ENCODE peak calls at places on chromosomes 16 and 17, in five cellular contexts. E is AG04450, X is lower lobe of right lung, O is fibroblast of pulmonary artery, P is fibroblast of the aortic adventitia. N is an unnamed sample.

GRCh38 chr17:61514491-61514890 is 62.3 kb downstream of the TBX4 start:
- DNase-seq in O (no peak), P (no peak), E (no peak), X (no peak), N (no peak)

GRCh38 chr16:67504190-67505021 is 21.1 kb upstream of the AGRP start:
- DNase-seq in P (peak; percentile 40), O (no peak), E (no peak), X (peak; percentile 79), N (no peak)

GRCh38 chr16:68272501-68273209 is 8.3 kb downstream of the SLC7A6 start:
- DNase-seq in X (peak; percentile 53), O (no peak), P (no peak), E (no peak), N (no peak)

GRCh38 chr17:33464669-33465275 is 171.7 kb upstream of the ASIC2 start:
- DNase-seq in P (no peak), O (peak; percentile 63), X (no peak), E (no peak), N (no peak)

GRCh38 chr16:82010649-82011048 is 621 bp downstream of the SDR42E1 start:
- DNase-seq in X (no peak), P (no peak), E (no peak), O (no peak), N (no peak)

GRCh38 chr17:27939489-27940465 is 46.6 kb upstream of the LYRM9 start:
- DNase-seq in E (no peak), O (no peak), P (no peak), X (no peak), N (no peak)

GRCh38 chr16:60127196-60127595 is 1393.1 kb upstream of the GOT2 start:
- DNase-seq in X (no peak), E (no peak), O (no peak), P (no peak), N (no peak)

GRCh38 chr17:57868007-57868774 is 18.3 kb upstream of the MRPS23 start:
- DNase-seq in P (peak; percentile 94), O (peak; percentile 85), X (peak; percentile 68), E (peak; percentile 71), N (peak; percentile 76)

GRCh38 chr17:77137111-77137510 is 3.7 kb upstream of the SEC14L1 start:
- DNase-seq in E (no peak), X (no peak), P (no peak), O (no peak), N (no peak)

GRCh38 chr17:56160395-56160889 is 7.2 kb downstream of the ANKFN1 start:
- DNase-seq in P (no peak), O (no peak), X (no peak), E (no peak), N (no peak)

GRCh38 chr17:81666092-81666341 is 388 bp downstream of the OXLD1 start:
- DNase-seq in O (peak; percentile 30), X (no peak), P (no peak), E (no peak), N (no peak)

GRCh38 chr16:4098496-4098895 is 17.7 kb downstream of the ADCY9 start:
- DNase-seq in P (no peak), O (peak; percentile 48), X (peak; percentile 28), E (no peak), N (no peak)

GRCh38 chr16:72957303-72958277 is 90.3 kb downstream of the ZFHX3 start:
- DNase-seq in O (no peak), E (no peak), P (no peak), X (no peak), N (no peak)

GRCh38 chr16:21076186-21076883 is 74.3 kb downstream of the DNAH3 start:
- DNase-seq in P (no peak), X (no peak), O (no peak), E (no peak), N (no peak)

GRCh38 chr16:4517812-4518211 is 20.8 kb downstream of the CDIP1 start:
- DNase-seq in X (no peak), P (peak; percentile 32), O (peak; percentile 52), E (no peak), N (no peak)

GRCh38 chr17:78377858-78378224 is 608 bp upstream of the PGS1 start:
- DNase-seq in O (no peak), X (no peak), E (no peak), P (no peak), N (no peak)

GRCh38 chr16:12235110-12235509 is 258.6 kb downstream of the SNX29 start:
- DNase-seq in E (no peak), O (no peak), P (no peak), X (no peak), N (no peak)

GRCh38 chr16:3157229-3158013 is 22.6 kb downstream of the ZNF213 start:
- DNase-seq in X (peak; percentile 67), P (peak; percentile 95), E (peak; percentile 89), O (peak; percentile 90), N (peak; percentile 86)

GRCh38 chr16:1556254-1556653 is 22.8 kb downstream of the TMEM204 start:
- DNase-seq in E (no peak), P (no peak), X (no peak), O (no peak), N (no peak)

GRCh38 chr16:29743475-29743826 is 2.3 kb downstream of the C16orf54 start:
- DNase-seq in X (no peak), P (no peak), E (no peak), O (no peak), N (no peak)
- H3K4me3 ChIP-seq in X (no peak overlapping the region), P (no peak overlapping the region), E (no peak overlapping the region), O (no peak overlapping the region), N (no peak overlapping the region)

DNA sequence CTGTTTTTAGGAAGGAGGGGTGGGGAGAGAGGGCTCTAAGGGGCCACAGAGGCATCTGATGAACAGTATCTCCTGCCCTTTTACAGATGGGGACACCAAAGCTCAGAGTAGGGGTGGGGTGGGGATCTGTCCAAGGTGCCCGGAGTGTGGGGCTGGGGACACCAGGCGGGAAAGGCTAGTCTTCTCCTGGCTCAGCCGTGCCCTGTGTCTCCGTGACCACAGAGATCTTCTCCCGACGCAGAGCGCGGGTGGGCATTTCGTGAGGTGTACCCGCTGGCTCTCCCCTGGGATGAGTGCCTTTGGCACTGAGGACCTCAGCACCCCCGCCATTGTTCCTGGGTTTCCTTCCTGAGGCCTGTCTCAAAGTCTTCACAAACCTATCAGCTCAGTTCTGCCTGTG is 209.6 kb downstream of the NTN1 start:
- DNase-seq in P (no peak), O (no peak), X (peak; percentile 34), E (no peak), N (no peak)
- H3K4me3 ChIP-seq in P (no peak overlapping the region), O (no peak overlapping the region), X (no peak overlapping the region), E (no peak overlapping the region), N (no peak overlapping the region)

DNA sequence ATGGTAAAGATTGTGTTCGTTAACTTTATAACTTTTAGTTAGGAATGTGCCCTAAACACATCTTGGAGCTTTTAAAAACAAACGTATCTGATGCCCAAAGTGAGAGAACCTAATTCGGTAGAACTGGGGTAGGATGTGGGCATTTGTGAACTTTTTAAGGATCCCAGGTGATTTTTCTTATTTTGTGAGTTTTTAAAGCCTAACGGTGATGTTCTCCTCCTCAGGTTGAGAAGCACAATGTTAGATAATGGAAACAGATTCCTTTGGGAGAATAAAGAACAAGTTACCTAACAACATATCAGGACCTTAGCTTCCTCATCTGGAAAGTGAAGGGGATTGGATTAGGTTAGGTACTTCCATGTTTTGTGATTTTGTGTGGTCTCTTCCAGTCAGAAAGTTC is 687 bp downstream of the SAP30BP start:
- DNase-seq in O (no peak), E (no peak), P (no peak), X (no peak), N (no peak)
- H3K4me3 ChIP-seq in O (peak overlapping the region; percentile 87), E (peak overlapping the region; percentile 100), P (peak overlapping the region; percentile 99), X (peak overlapping the region; percentile 70), N (peak overlapping the region; percentile 87)

GRCh38 chr17:80196652-80197051 is 23.5 kb downstream of the SGSH start:
- DNase-seq in X (no peak), O (no peak), P (no peak), E (no peak), N (no peak)
- H3K4me3 ChIP-seq in X (no peak overlapping the region), O (no peak overlapping the region), P (no peak overlapping the region), E (no peak overlapping the region), N (no peak overlapping the region)

GRCh38 chr17:74922694-74923537 is at the start of gene USH1G:
- DNase-seq in P (no peak), O (no peak), X (no peak), E (no peak), N (no peak)

GRCh38 chr17:74922172-74922571 is 883 bp downstream of the USH1G start:
- DNase-seq in E (no peak), O (no peak), P (no peak), X (no peak), N (no peak)

GRCh38 chr17:74924250-74924948 is at the start of gene OTOP2:
- DNase-seq in E (no peak), P (no peak), X (peak; percentile 73), O (no peak), N (no peak)

GRCh38 chr17:74925242-74925641 is 1.2 kb downstream of the OTOP2 start:
- DNase-seq in P (no peak), E (no peak), O (no peak), X (peak; percentile 23), N (no peak)

DNA sequence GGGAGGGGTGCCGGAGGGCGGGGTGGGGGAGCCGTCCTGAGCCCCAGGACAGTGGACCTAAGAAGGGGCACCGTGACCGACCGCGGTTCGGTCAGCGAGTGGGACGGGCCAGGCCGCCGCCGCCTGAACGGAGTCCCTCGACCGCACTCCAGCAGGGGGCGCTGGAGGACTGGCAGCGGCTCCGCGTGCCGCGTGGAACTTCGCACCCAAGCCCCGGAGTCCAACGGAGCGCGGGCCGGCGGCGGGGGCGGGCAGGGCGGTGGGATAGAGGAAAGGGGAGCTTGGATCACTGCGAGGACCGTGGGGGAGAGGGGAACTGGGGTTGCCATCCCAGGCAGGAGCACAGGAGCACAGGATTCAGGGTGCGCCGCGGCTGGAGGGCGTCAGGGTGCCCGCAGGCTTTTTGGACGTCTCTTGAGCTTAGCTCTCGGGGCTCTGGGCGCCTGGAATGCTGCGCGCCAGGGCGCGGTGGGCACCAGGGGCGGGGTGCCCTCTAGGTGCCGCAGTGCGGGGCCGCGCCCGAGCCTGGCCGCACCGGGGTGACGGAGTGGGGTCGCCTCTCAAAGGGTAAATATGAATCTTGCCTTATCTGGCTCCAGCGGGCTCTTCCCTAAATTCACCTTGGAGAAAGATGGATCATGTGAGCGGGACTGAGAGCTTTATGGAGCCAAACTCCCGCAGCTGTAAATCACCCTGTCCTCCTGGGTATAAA is 379 bp upstream of the OTOP2 start:
- DNase-seq in O (peak; percentile 49), X (peak; percentile 85), P (peak; percentile 35), E (no peak), N (no peak)
- H3K4me3 ChIP-seq in O (peak overlapping the region; percentile 17), X (peak overlapping the region; percentile 47), P (no peak overlapping the region), E (no peak overlapping the region), N (peak overlapping the region; percentile 27)

N was measured in skeletal muscle cell.